ENCODE peak calls at places on chromosome 4, in nine cellular contexts. E, R, U, H, N, Y, A, O and X are unnamed samples.

GRCh38 chr4:103076777-103077347 is 301 bp upstream of the SLC9B2 start:
- DNase-seq in E (peak; percentile 16), R (no peak), U (no peak), H (no peak), N (peak; percentile 3), Y (no peak), A (no peak), O (no peak), X (no peak)

GRCh38 chr4:55180980-55181379 is 55.6 kb upstream of the KDR start:
- DNase-seq in E (no peak), R (no peak), U (no peak), H (no peak), N (peak; percentile 32), Y (no peak), A (no peak), O (no peak), X (no peak)

GRCh38 chr4:183897193-183897592 is 7.9 kb upstream of the STOX2 start:
- DNase-seq in E (no peak), R (no peak), U (no peak), H (no peak), N (no peak), Y (no peak), A (no peak), O (no peak), X (no peak)

GRCh38 chr4:41646862-41647261 is 101.7 kb downstream of the PHOX2B start:
- DNase-seq in E (no peak), R (no peak), U (no peak), H (no peak), N (no peak), Y (no peak), A (no peak), O (no peak), X (no peak)

GRCh38 chr4:165867961-165868360 is 5.1 kb upstream of the TLL1 start:
- DNase-seq in E (no peak), R (no peak), U (no peak), H (no peak), N (no peak), Y (no peak), A (no peak), O (no peak), X (no peak)

GRCh38 chr4:168737441-168738176 is 240.8 kb downstream of the PALLD start:
- DNase-seq in E (no peak), R (no peak), U (no peak), H (no peak), N (no peak), Y (no peak), A (no peak), O (no peak), X (no peak)

GRCh38 chr4:8177956-8178355 is 19.3 kb upstream of the ABLIM2 start:
- DNase-seq in E (no peak), R (no peak), U (no peak), H (no peak), N (no peak), Y (no peak), A (no peak), O (no peak), X (no peak)

GRCh38 chr4:106358899-106359298 is 9.7 kb downstream of the GIMD1 start:
- DNase-seq in E (no peak), R (no peak), U (no peak), H (no peak), N (no peak), Y (peak; percentile 29), A (no peak), O (no peak), X (no peak)

GRCh38 chr4:11769425-11769824 is 340.7 kb upstream of the HS3ST1 start:
- DNase-seq in E (no peak), R (no peak), U (no peak), H (no peak), N (no peak), Y (peak; percentile 89), A (no peak), O (no peak), X (no peak)

GRCh38 chr4:48341776-48342558 is 638 bp downstream of the SLAIN2 start:
- DNase-seq in E (peak; percentile 45), R (peak; percentile 63), U (peak; percentile 13), H (peak; percentile 82), N (peak; percentile 86), Y (peak; percentile 48), A (peak; percentile 21), O (peak; percentile 68), X (peak; percentile 91)

GRCh38 chr4:59369228-59369627 is 1830.9 kb upstream of the ADGRL3 start:
- DNase-seq in E (no peak), R (no peak), U (no peak), H (no peak), N (no peak), Y (no peak), A (no peak), O (no peak), X (no peak)

DNA sequence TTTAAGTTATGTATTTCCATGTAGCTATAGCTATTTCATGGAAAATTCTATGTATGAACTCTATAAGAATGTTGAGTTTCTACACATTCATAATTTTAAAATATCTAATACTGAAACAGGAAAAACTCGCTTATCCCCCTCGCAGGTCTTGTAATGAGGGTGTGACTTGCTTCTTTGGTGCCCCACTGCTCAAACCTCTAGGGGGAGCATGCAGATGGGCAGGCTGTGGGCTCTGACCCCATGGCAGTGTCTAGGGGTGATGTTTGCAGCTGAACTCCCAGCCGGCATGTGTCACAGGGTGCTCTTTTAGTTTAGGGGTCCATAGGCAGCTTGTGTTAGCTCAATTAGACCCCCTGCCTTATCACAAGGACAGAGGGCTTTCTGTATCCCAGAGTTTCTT is 1825.7 kb upstream of the ADGRL3 start:
- DNase-seq in E (no peak), R (no peak), U (no peak), H (no peak), N (no peak), Y (no peak), A (no peak), O (no peak), X (no peak)
- TF ChIP-seq CTCF in E (no peak), R (no peak), U (no peak), H (no peak), N (peak; percentile 42), Y (no peak), A (no peak), O (no peak), X (no peak)

GRCh38 chr4:122577808-122578781 is 42.8 kb downstream of the IL21 start:
- DNase-seq in E (peak; percentile 57), R (no peak), U (no peak), H (no peak), N (peak; percentile 57), Y (peak; percentile 56), A (peak; percentile 66), O (peak; percentile 60), X (no peak)

GRCh38 chr4:122577189-122577553 is 43.7 kb downstream of the IL21 start:
- DNase-seq in E (no peak), R (no peak), U (no peak), H (no peak), N (no peak), Y (no peak), A (no peak), O (no peak), X (no peak)

GRCh38 chr4:122576261-122577188 is 44.3 kb downstream of the IL21 start:
- DNase-seq in E (peak; percentile 48), R (no peak), U (no peak), H (no peak), N (peak; percentile 45), Y (peak; percentile 74), A (peak; percentile 47), O (peak; percentile 36), X (no peak)
- TF ChIP-seq CTCF in E (peak; percentile 60), R (peak; percentile 42), U (peak; percentile 6), H (no peak), N (peak; percentile 74), Y (peak; percentile 62), A (peak; percentile 45), O (peak; percentile 33), X (peak; percentile 60)

GRCh38 chr4:71771613-71772012 is 12.3 kb downstream of the GC start:
- DNase-seq in E (no peak), R (no peak), U (no peak), H (no peak), N (no peak), Y (no peak), A (no peak), O (no peak), X (no peak)

GRCh38 chr4:71775449-71775848 is 8.4 kb downstream of the GC start:
- DNase-seq in E (no peak), R (no peak), U (no peak), H (no peak), N (no peak), Y (no peak), A (no peak), O (no peak), X (no peak)

GRCh38 chr4:71774136-71774535 is 9.7 kb downstream of the GC start:
- DNase-seq in E (no peak), R (no peak), U (no peak), H (no peak), N (no peak), Y (no peak), A (no peak), O (no peak), X (no peak)

GRCh38 chr4:71773004-71773403 is 10.9 kb downstream of the GC start:
- DNase-seq in E (no peak), R (no peak), U (no peak), H (no peak), N (no peak), Y (no peak), A (no peak), O (no peak), X (no peak)

GRCh38 chr4:71772592-71772991 is 11.3 kb downstream of the GC start:
- DNase-seq in E (no peak), R (no peak), U (no peak), H (no peak), N (no peak), Y (no peak), A (no peak), O (no peak), X (no peak)
- TF ChIP-seq CTCF in E (no peak), R (no peak), U (no peak), H (no peak), N (peak; percentile 36), Y (no peak), A (no peak), O (no peak), X (no peak)

GRCh38 chr4:100843897-100844296 is 326.1 kb upstream of the EMCN start:
- DNase-seq in E (no peak), R (no peak), U (no peak), H (no peak), N (no peak), Y (no peak), A (no peak), O (no peak), X (no peak)

GRCh38 chr4:100848865-100849264 is 331.0 kb upstream of the EMCN start:
- DNase-seq in E (no peak), R (no peak), U (no peak), H (no peak), N (peak; percentile 51), Y (no peak), A (no peak), O (no peak), X (no peak)

GRCh38 chr4:100852326-100852725 is 334.5 kb upstream of the EMCN start:
- DNase-seq in E (no peak), R (no peak), U (no peak), H (no peak), N (no peak), Y (no peak), A (no peak), O (no peak), X (no peak)

DNA sequence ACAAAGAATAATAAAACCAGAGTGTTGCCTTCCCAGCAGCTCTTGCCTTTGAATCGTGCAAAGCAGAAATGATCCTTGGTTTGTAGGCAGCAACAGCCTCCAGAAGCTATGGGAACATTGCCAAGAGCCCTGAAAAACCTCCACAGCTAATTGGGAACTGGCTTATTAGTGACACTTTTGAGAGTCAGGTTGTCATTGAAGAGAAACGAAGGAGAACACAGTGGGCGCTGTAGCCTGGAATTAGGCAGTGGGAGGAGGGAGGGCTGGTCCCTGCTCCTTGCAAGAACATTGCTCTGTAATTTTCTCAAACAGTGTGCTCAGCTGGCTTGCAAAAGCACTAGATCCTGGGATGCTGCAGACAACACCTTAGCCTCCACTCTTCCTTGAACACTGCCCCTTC is 331.5 kb upstream of the EMCN start:
- DNase-seq in E (no peak), R (no peak), U (no peak), H (no peak), N (peak; percentile 22), Y (no peak), A (no peak), O (no peak), X (no peak)
- TF ChIP-seq CTCF in E (no peak), R (no peak), U (no peak), H (no peak), N (no peak), Y (no peak), A (no peak), O (no peak), X (no peak)